ENCODE peak calls at places on chromosomes 6 and 20, in five cellular contexts. P is neuronal stem cell, T is BE2C, X is adrenal gland, F is aorta. O is an unnamed sample. For H3K4me1, the result is how much of the 10 kb centered on the place peaks cover.

GRCh38 chr20:53940883-53941546 is 129.4 kb downstream of the BCAS1 start:
- DNase-seq in P (no peak), T (peak), X (no peak), F (peak), O (no peak)

GRCh38 chr6:116382587-116382986 is 11.8 kb downstream of the DSE start:
- DNase-seq in P (no peak), T (no peak), X (no peak), F (no peak), O (no peak)

GRCh38 chr20:61728326-61728725 is 337.4 kb downstream of the TAF4 start:
- DNase-seq in P (no peak), T (no peak), X (no peak), F (peak), O (no peak)

GRCh38 chr20:58184984-58185383 is 43.5 kb downstream of the ANKRD60 start:
- DNase-seq in P (no peak), T (no peak), X (no peak), F (no peak), O (no peak)

GRCh38 chr6:126539022-126539421 is 199.1 kb downstream of the CENPW start:
- DNase-seq in P (no peak), T (no peak), X (no peak), F (no peak), O (peak)

GRCh38 chr20:59402697-59403096 is 102.3 kb downstream of the EDN3 start:
- DNase-seq in P (no peak), T (no peak), X (no peak), F (no peak), O (no peak)

GRCh38 chr6:55758156-55758942 is 117.0 kb downstream of the BMP5 start:
- DNase-seq in P (no peak), T (no peak), X (no peak), F (no peak), O (no peak)

GRCh38 chr6:26457407-26457795 is 354 bp upstream of the BTN2A1 start:
- DNase-seq in P (no peak), T (peak), X (peak), F (peak), O (peak)

GRCh38 chr6:169574420-169574819 is 127.4 kb downstream of the WDR27 start:
- DNase-seq in P (no peak), T (no peak), X (no peak), F (no peak), O (no peak)

GRCh38 chr6:108750801-108751200 is 97.4 kb upstream of the ARMC2 start:
- DNase-seq in P (no peak), T (no peak), X (no peak), F (no peak), O (no peak)

GRCh38 chr20:2516399-2516798 is 7.7 kb upstream of the ZNF343 start:
- DNase-seq in P (no peak), T (no peak), X (no peak), F (no peak), O (no peak)

GRCh38 chr6:163635731-163636344 is 221.3 kb downstream of the QKI start:
- DNase-seq in P (no peak), T (no peak), X (no peak), F (no peak), O (no peak)

GRCh38 chr6:169868458-169868857 is 117.0 kb downstream of the ERMARD start:
- DNase-seq in P (no peak), T (no peak), X (peak), F (no peak), O (no peak)

GRCh38 chr6:35319346-35320030 is 21.9 kb downstream of the DEF6 start:
- DNase-seq in P (no peak), T (no peak), X (no peak), F (no peak), O (no peak)

GRCh38 chr20:47438464-47439381 is 63.0 kb upstream of the NCOA3 start:
- DNase-seq in P (no peak), T (peak), X (no peak), F (no peak), O (no peak)

GRCh38 chr20:15155848-15156401 is 818.5 kb upstream of the FLRT3 start:
- DNase-seq in P (no peak), T (no peak), X (no peak), F (no peak), O (no peak)

GRCh38 chr6:38273325-38273724 is 366.4 kb downstream of the BTBD9 start:
- DNase-seq in P (no peak), T (no peak), X (no peak), F (no peak), O (peak)

GRCh38 chr6:10248378-10248843 is 166.5 kb downstream of the TFAP2A start:
- DNase-seq in P (no peak), T (no peak), X (no peak), F (no peak), O (no peak)

GRCh38 chr6:32970413-32971244 is 2.2 kb downstream of the BRD2 start:
- DNase-seq in P (peak), T (peak), X (peak), F (peak), O (peak)

GRCh38 chr6:81169166-81169565 is 583.3 kb downstream of the TENT5A start:
- DNase-seq in P (peak), T (no peak), X (no peak), F (no peak), O (peak)

GRCh38 chr6:26064619-26065257 is 22.5 kb upstream of the HFE start:
- DNase-seq in P (no peak), T (peak), X (peak), F (no peak), O (peak)

GRCh38 chr6:125477849-125478248 is 176.1 kb upstream of the HDDC2 start:
- DNase-seq in P (no peak), T (no peak), X (no peak), F (no peak), O (no peak)

GRCh38 chr6:136846046-136846445 is 23.7 kb downstream of the PEX7 start:
- DNase-seq in P (peak), T (peak), X (peak), F (no peak), O (peak)

GRCh38 chr20:62891111-62891510 is 29.5 kb upstream of the TCFL5 start:
- DNase-seq in P (no peak), T (no peak), X (no peak), F (no peak), O (no peak)

GRCh38 chr6:131167773-131168172 is 32.5 kb downstream of the AKAP7 start:
- DNase-seq in P (no peak), T (no peak), X (no peak), F (no peak), O (peak)

GRCh38 chr20:37741055-37741454 is 47.2 kb downstream of the CTNNBL1 start:
- DNase-seq in P (no peak), T (no peak), X (no peak), F (no peak), O (no peak)

GRCh38 chr6:53011993-53012392 is 16.9 kb upstream of the GSTA4 start:
- DNase-seq in P (no peak), T (no peak), X (no peak), F (no peak), O (no peak)

GRCh38 chr6:154404791-154405400 is 48.3 kb upstream of the IPCEF1 start:
- DNase-seq in P (no peak), T (no peak), X (no peak), F (no peak), O (peak)

GRCh38 chr6:158647501-158647900 is 2.4 kb upstream of the SYTL3 start:
- DNase-seq in P (no peak), T (no peak), X (peak), F (no peak), O (no peak)

GRCh38 chr6:158645064-158646022 is 800 bp upstream of the DYNLT1 start:
- DNase-seq in P (no peak), T (no peak), X (peak), F (no peak), O (no peak)

GRCh38 chr6:158648682-158649131 is 1.1 kb upstream of the SYTL3 start:
- DNase-seq in P (no peak), T (no peak), X (peak), F (no peak), O (peak)

GRCh38 chr6:158644227-158645063 is at the start of gene DYNLT1:
- DNase-seq in P (peak), T (peak), X (peak), F (peak), O (peak)

GRCh38 chr6:158646023-158646888 is 1.7 kb upstream of the DYNLT1 start:
- DNase-seq in P (no peak), T (no peak), X (peak), F (no peak), O (no peak)
- H3K4me3 ChIP-seq in P (no peak), T (no peak), X (no peak), F (no peak), O (no peak)

GRCh38 chr6:139282684-139283083 is 9.1 kb downstream of the TXLNB start:
- DNase-seq in P (no peak), T (no peak), X (no peak), F (no peak), O (no peak)
- H3K4me1 ChIP-seq in P (under half), T (under half), X (under half), F (under half), O (under half)

DNA sequence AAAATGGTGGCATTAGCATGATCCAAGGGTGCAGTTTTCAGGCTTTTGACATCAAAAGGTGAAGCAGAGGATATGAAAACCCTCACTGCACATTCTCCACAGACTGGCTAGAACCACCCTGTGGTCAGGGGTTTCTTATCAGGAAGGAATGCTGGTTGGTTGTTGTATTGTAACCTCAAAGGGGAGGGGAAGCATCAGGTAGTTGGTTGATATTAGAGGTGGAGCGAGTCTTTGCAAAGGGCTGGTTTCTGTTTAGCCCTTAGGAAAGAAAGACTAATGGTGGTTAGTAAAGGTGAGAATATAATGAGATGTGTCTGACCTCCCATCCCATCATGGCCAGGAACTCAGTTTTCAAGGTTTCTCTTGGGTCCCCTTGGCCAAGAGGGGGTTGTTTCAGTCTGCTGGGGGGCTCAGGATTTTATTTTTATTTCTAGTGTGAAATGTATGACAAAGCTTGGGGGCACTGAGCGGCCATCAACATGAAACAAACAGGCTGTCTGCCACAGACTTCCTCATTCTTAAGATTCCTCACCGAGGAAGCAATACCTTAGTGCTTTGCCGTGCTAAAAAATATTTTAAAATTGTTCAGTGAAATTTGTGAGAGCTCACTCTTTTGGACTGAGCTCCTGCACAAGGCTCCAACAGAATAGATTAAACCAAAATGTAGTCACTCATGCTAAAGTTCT is 47.5 kb upstream of the PROKR2 start:
- DNase-seq in P (no peak), T (no peak), X (no peak), F (no peak), O (no peak)
- H3K4me3 ChIP-seq in P (no peak), T (no peak), X (no peak), F (no peak), O (no peak)

GRCh38 chr6:7604506-7604905 is 14.5 kb downstream of the SNRNP48 start:
- DNase-seq in P (no peak), T (no peak), X (no peak), F (no peak), O (no peak)
- H3K4me1 ChIP-seq in P (under half), T (under half), X (under half), F (under half), O (under half)

GRCh38 chr6:150123645-150124044 is 19.2 kb upstream of the PPP1R14C start:
- DNase-seq in P (no peak), T (no peak), X (no peak), F (no peak), O (no peak)

GRCh38 chr6:150119256-150119655 is 23.6 kb upstream of the PPP1R14C start:
- DNase-seq in P (no peak), T (no peak), X (no peak), F (no peak), O (no peak)

GRCh38 chr6:150126641-150127291 is 16.1 kb upstream of the PPP1R14C start:
- DNase-seq in P (no peak), T (no peak), X (no peak), F (no peak), O (no peak)

GRCh38 chr6:150128425-150128824 is 14.4 kb upstream of the PPP1R14C start:
- DNase-seq in P (no peak), T (no peak), X (no peak), F (no peak), O (no peak)

GRCh38 chr6:150124235-150124634 is 18.6 kb upstream of the PPP1R14C start:
- DNase-seq in P (no peak), T (no peak), X (no peak), F (no peak), O (no peak)
- H3K4me3 ChIP-seq in P (no peak), T (no peak), X (no peak), F (no peak), O (no peak)

DNA sequence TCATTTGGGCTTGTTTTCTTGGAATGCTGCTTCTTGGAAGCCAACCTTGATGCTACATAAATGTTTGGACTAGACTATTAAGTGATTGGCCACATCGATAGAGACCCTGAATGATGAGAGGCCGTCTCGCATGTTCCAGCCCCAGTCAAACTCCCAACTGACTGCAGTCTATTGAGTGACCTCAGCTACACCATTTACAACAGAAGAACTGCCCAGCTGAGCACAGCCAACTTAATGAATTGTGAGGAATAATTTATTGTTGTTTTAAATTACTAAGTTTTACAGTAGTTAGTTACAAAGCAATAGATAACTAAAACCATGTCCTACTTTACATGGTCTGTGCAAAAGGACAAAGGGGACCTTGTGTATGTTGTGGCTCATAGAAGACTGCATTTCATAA is 63.0 kb downstream of the PLCB4 start:
- DNase-seq in P (no peak), T (no peak), X (no peak), F (no peak), O (no peak)
- H3K4me1 ChIP-seq in P (under half), T (under half), X (under half), F (under half), O (under half)

GRCh38 chr6:151674578-151674977 is 132.9 kb upstream of the ESR1 start:
- DNase-seq in P (no peak), T (no peak), X (no peak), F (no peak), O (no peak)
- H3K4me3 ChIP-seq in P (no peak), T (no peak), X (no peak), F (no peak), O (no peak)

O was measured in cardiac muscle cell.